ENCODE peak calls at places on chromosomes 11 and 22, in eight cellular contexts. H, N, J, I, P, D, U and O are unnamed samples.

GRCh38 chr11:115159122-115159665 is 345.0 kb downstream of the CADM1 start:
- DNase-seq in J (no peak), N (no peak), H (no peak), U (no peak), I (peak), P (no peak), D (no peak), O (no peak)

GRCh38 chr11:12922980-12923507 is 86.1 kb upstream of the RASSF10 start:
- DNase-seq in J (no peak), H (no peak), P (no peak), I (no peak), U (no peak), N (no peak), D (no peak), O (no peak)

GRCh38 chr11:2383823-2384722 is 7.0 kb downstream of the CD81 start:
- DNase-seq in J (peak), I (no peak), P (no peak), D (peak), U (no peak), H (no peak), N (no peak), O (no peak)

GRCh38 chr11:130449996-130450419 is 1.6 kb downstream of the ADAMTS15 start:
- DNase-seq in H (no peak), N (no peak), D (peak), P (peak), J (no peak), U (no peak), I (no peak), O (no peak)

GRCh38 chr11:122815900-122816299 is 22.4 kb upstream of the CRTAM start:
- DNase-seq in H (no peak), P (no peak), N (no peak), I (no peak), J (no peak), U (no peak), D (no peak), O (no peak)

GRCh38 chr11:128695539-128696221 is 1.8 kb downstream of the FLI1 start:
- DNase-seq in N (no peak), J (no peak), H (no peak), U (no peak), D (peak), I (no peak), P (peak), O (no peak)

GRCh38 chr11:121514998-121515671 is 62.4 kb upstream of the SORL1-AS1 start:
- DNase-seq in J (no peak), D (no peak), H (no peak), P (no peak), U (no peak), N (no peak), I (no peak), O (no peak)

GRCh38 chr11:72618801-72619200 is 55.4 kb downstream of the PDE2A start:
- DNase-seq in U (no peak), H (no peak), P (no peak), I (no peak), D (no peak), N (no peak), J (no peak), O (no peak)

GRCh38 chr11:131491503-131491902 is 121.1 kb downstream of the NTM start:
- DNase-seq in U (no peak), P (no peak), H (no peak), J (no peak), I (no peak), N (no peak), D (no peak), O (no peak)

GRCh38 chr11:59418151-59418550 is 8.1 kb downstream of the OR5A2 start:
- DNase-seq in I (no peak), U (no peak), D (no peak), H (no peak), P (no peak), J (no peak), N (no peak), O (no peak)

GRCh38 chr22:28075260-28075981 is 156.4 kb upstream of the PITPNB start:
- DNase-seq in H (no peak), P (peak), U (no peak), I (no peak), N (no peak), J (no peak), D (peak), O (peak)